ENCODE peak calls at places on chromosomes 6 and 20, in nine cellular contexts. U, C, Q, M, E, O, L, Z and I are unnamed samples.

GRCh38 chr6:78593898-78594666 is 273.3 kb upstream of the IRAK1BP1 start:
- DNase-seq in M (no peak), O (no peak), Q (no peak), Z (no peak), E (no peak), C (no peak), L (no peak), U (no peak), I (no peak)

GRCh38 chr6:33276864-33277662 is at the start of gene B3GALT4:
- DNase-seq in E (peak; percentile 87), C (peak; percentile 75), Q (peak; percentile 64), Z (no peak), M (peak; percentile 77), U (no peak), L (peak; percentile 75), O (peak; percentile 75), I (peak; percentile 79)

GRCh38 chr20:45392733-45393132 is 14.6 kb upstream of the TP53TG5 start:
- DNase-seq in Z (no peak), C (no peak), O (no peak), E (no peak), U (no peak), M (no peak), L (no peak), Q (no peak), I (no peak)

GRCh38 chr6:97460394-97460793 is 177.4 kb upstream of the MMS22L start:
- DNase-seq in O (no peak), L (no peak), E (no peak), Z (no peak), U (no peak), C (no peak), M (no peak), Q (no peak), I (no peak)

GRCh38 chr6:155270566-155271091 is 6.8 kb downstream of the CLDN20 start:
- DNase-seq in O (no peak), U (no peak), Q (no peak), E (peak; percentile 14), L (peak; percentile 26), M (no peak), C (no peak), Z (no peak), I (no peak)

GRCh38 chr6:129416337-129416990 is 293.5 kb downstream of the ARHGAP18 start:
- DNase-seq in E (no peak), C (no peak), O (no peak), L (no peak), U (no peak), Q (no peak), M (no peak), Z (no peak), I (no peak)

GRCh38 chr20:47360207-47360488 is 3.6 kb upstream of the ZMYND8 start:
- DNase-seq in C (no peak), O (peak; percentile 73), U (no peak), Z (no peak), Q (no peak), L (peak; percentile 26), E (no peak), M (no peak), I (no peak)

GRCh38 chr6:136753624-136754023 is 38.7 kb downstream of the MAP3K5 start:
- DNase-seq in U (no peak), Q (no peak), E (no peak), M (no peak), Z (no peak), L (no peak), C (peak; percentile 71), O (no peak), I (no peak)

GRCh38 chr6:37242429-37243052 is 15.0 kb upstream of the TBC1D22B start:
- DNase-seq in L (no peak), Q (no peak), E (no peak), O (peak; percentile 99), Z (no peak), M (no peak), C (no peak), U (peak; percentile 97), I (no peak)

GRCh38 chr6:129210684-129211083 is 327.7 kb downstream of the LAMA2 start:
- DNase-seq in U (no peak), E (no peak), L (no peak), M (no peak), C (no peak), O (no peak), Z (no peak), Q (no peak), I (no peak)

GRCh38 chr6:90496617-90497016 is 90.3 kb downstream of the MAP3K7 start:
- DNase-seq in M (no peak), U (no peak), L (no peak), Q (no peak), E (peak; percentile 34), C (no peak), Z (no peak), O (no peak), I (no peak)

GRCh38 chr6:109490708-109491107 is 7.7 kb upstream of the ZBTB24 start:
- DNase-seq in Q (no peak), M (no peak), O (no peak), U (no peak), Z (no peak), L (no peak), C (no peak), E (no peak), I (no peak)

GRCh38 chr6:34360556-34360955 is 31.9 kb downstream of the NUDT3 start:
- DNase-seq in L (no peak), C (no peak), M (no peak), O (peak; percentile 84), E (no peak), Q (no peak), U (no peak), Z (no peak), I (no peak)